ENCODE peak calls at places on chromosomes 13 and 19, in four cellular contexts. K, N, E and Q are unnamed samples.

GRCh38 chr19:6465663-6466062 is 1.6 kb downstream of the CRB3 start:
- DNase-seq in K (no peak), N (no peak), E (no peak), Q (no peak)

GRCh38 chr13:110023729-110024645 is 237.6 kb upstream of the IRS2 start:
- DNase-seq in K (peak), N (peak), E (no peak), Q (peak)

GRCh38 chr13:19838726-19839342 is 24.6 kb downstream of the ZMYM5 start:
- DNase-seq in K (no peak), N (no peak), E (no peak), Q (no peak)

GRCh38 chr19:17829855-17830566 is 8.7 kb upstream of the INSL3 start:
- DNase-seq in K (peak), N (no peak), E (no peak), Q (peak)

GRCh38 chr19:8302357-8302691 is 5.8 kb downstream of the CD320 start:
- DNase-seq in K (no peak), N (peak), E (no peak), Q (peak)

GRCh38 chr19:49120868-49121267 is 1.5 kb downstream of the PPFIA3 start:
- DNase-seq in K (no peak), N (no peak), E (no peak), Q (no peak)

GRCh38 chr13:44051923-44052322 is 172.2 kb downstream of the LACC1 start:
- DNase-seq in K (no peak), N (no peak), E (no peak), Q (no peak)

GRCh38 chr13:97212540-97213146 is 9.5 kb upstream of the MBNL2 start:
- DNase-seq in K (peak), N (no peak), E (no peak), Q (no peak)

GRCh38 chr19:2015611-2015950 is at the start of gene BTBD2:
- DNase-seq in K (peak), N (no peak), E (no peak), Q (peak)

GRCh38 chr19:46021531-46022041 is 1.3 kb downstream of the PGLYRP1 start:
- DNase-seq in K (no peak), N (no peak), E (no peak), Q (no peak)

GRCh38 chr13:94020833-94021232 is 458.6 kb downstream of the DCT start:
- DNase-seq in K (peak), N (no peak), E (no peak), Q (no peak)

GRCh38 chr13:57740719-57741118 is 109.2 kb downstream of the PCDH17 start:
- DNase-seq in K (no peak), N (peak), E (no peak), Q (peak)

GRCh38 chr13:41177616-41178015 is 16.8 kb downstream of the KBTBD7 start:
- DNase-seq in K (no peak), N (no peak), E (no peak), Q (no peak)

GRCh38 chr13:32632343-32632910 is 46.2 kb downstream of the PDS5B start:
- DNase-seq in K (no peak), N (no peak), E (no peak), Q (no peak)

GRCh38 chr19:42596391-42597071 is 1.8 kb upstream of the CEACAM8 start:
- DNase-seq in K (peak), N (no peak), E (peak), Q (peak)

GRCh38 chr13:40611004-40611403 is 55.4 kb downstream of the FOXO1 start:
- DNase-seq in K (no peak), N (no peak), E (no peak), Q (no peak)

GRCh38 chr13:80010286-80010831 is 330.6 kb downstream of the SPRY2 start:
- DNase-seq in K (no peak), N (no peak), E (no peak), Q (no peak)

GRCh38 chr19:30718728-30719127 is 346.5 kb downstream of the ZNF536 start:
- DNase-seq in K (no peak), N (no peak), E (no peak), Q (no peak)

GRCh38 chr19:3176715-3177501 is 1.7 kb upstream of the S1PR4 start:
- DNase-seq in K (peak), N (no peak), E (peak), Q (peak)

GRCh38 chr13:41515491-41516139 is 58.3 kb downstream of the RGCC start:
- DNase-seq in K (no peak), N (no peak), E (no peak), Q (no peak)

GRCh38 chr19:36605839-36606478 is 846 bp downstream of the ZNF382 start:
- DNase-seq in K (no peak), N (no peak), E (no peak), Q (no peak)

GRCh38 chr13:106617561-106617960 is 49.6 kb upstream of the ARGLU1 start:
- DNase-seq in K (peak), N (no peak), E (no peak), Q (no peak)

GRCh38 chr13:43787998-43788397 is 1.2 kb upstream of the ENOX1 start:
- DNase-seq in K (peak), N (no peak), E (no peak), Q (no peak)

GRCh38 chr13:50283017-50283416 is 267.8 kb downstream of the KCNRG start:
- DNase-seq in K (no peak), N (no peak), E (no peak), Q (no peak)

GRCh38 chr13:88857256-88857655 is 1186.1 kb downstream of the SLITRK5 start:
- DNase-seq in K (peak), N (no peak), E (no peak), Q (no peak)

GRCh38 chr13:99086149-99086868 is 108.4 kb upstream of the DOCK9 start:
- DNase-seq in K (peak), N (peak), E (peak), Q (peak)

GRCh38 chr13:36131931-36132297 is 732 bp upstream of the DCLK1 start:
- DNase-seq in K (no peak), N (peak), E (no peak), Q (peak)

GRCh38 chr19:16828990-16829821 is at the start of gene SIN3B:
- DNase-seq in K (peak), N (peak), E (peak), Q (peak)

GRCh38 chr19:31149306-31149975 is 199.8 kb downstream of the TSHZ3 start:
- DNase-seq in K (no peak), N (no peak), E (no peak), Q (no peak)

GRCh38 chr19:33631628-33631995 is 9.9 kb downstream of the CHST8 start:
- DNase-seq in K (no peak), N (no peak), E (no peak), Q (no peak)

GRCh38 chr19:35179830-35180229 is 25.3 kb downstream of the FXYD5 start:
- DNase-seq in K (no peak), N (no peak), E (no peak), Q (no peak)

GRCh38 chr19:2977686-2978466 is 512 bp downstream of the TLE6 start:
- DNase-seq in K (no peak), N (no peak), E (no peak), Q (no peak)

GRCh38 chr13:34611678-34612077 is 330.4 kb upstream of the NBEA start:
- DNase-seq in K (no peak), N (no peak), E (no peak), Q (no peak)

GRCh38 chr13:20383058-20383457 is 142.6 kb downstream of the CRYL1 start:
- DNase-seq in K (no peak), N (no peak), E (no peak), Q (no peak)

GRCh38 chr19:50850738-50851137 is 4.0 kb upstream of the KLK3 start:
- DNase-seq in K (no peak), N (no peak), E (no peak), Q (no peak)